ENCODE peak calls at places on chromosomes 16 and 17, in five cellular contexts. R is H9, K is H1, O is neuronal stem cell, F is trophoblast cell. I is an unnamed sample.

GRCh38 chr16:77531741-77532140 is 96.9 kb upstream of the ADAMTS18 start:
- DNase-seq in R (no peak), K (no peak), O (no peak), F (no peak), I (peak)

GRCh38 chr17:36008998-36009665 is 7.8 kb upstream of the CCL15 start:
- DNase-seq in R (peak), K (peak), O (no peak), F (no peak), I (peak)

GRCh38 chr17:83195330-83196087 is 116.1 kb downstream of the METRNL start:
- DNase-seq in R (no peak), K (no peak), O (no peak), F (no peak), I (no peak)

GRCh38 chr16:86307518-86307903 is 202.8 kb upstream of the FOXF1 start:
- DNase-seq in R (no peak), K (no peak), O (no peak), F (no peak), I (no peak)

GRCh38 chr17:48593840-48594411 is 347 bp upstream of the HOXB5 start:
- DNase-seq in R (peak), K (peak), O (peak), F (peak), I (peak)

GRCh38 chr17:66337866-66338472 is 35.6 kb downstream of the PRKCA start:
- DNase-seq in R (no peak), K (no peak), O (no peak), F (no peak), I (no peak)

GRCh38 chr16:88779406-88780099 is 5.5 kb downstream of the PIEZO1 start:
- DNase-seq in R (no peak), K (no peak), O (no peak), F (no peak), I (no peak)

GRCh38 chr17:70332811-70333210 is 163.5 kb downstream of the KCNJ2 start:
- DNase-seq in R (no peak), K (no peak), O (no peak), F (no peak), I (no peak)

GRCh38 chr17:50043290-50044148 is 12.4 kb upstream of the ITGA3 start:
- DNase-seq in R (no peak), K (no peak), O (no peak), F (no peak), I (no peak)

GRCh38 chr16:47565454-47565853 is 104.3 kb downstream of the PHKB start:
- DNase-seq in R (no peak), K (no peak), O (no peak), F (peak), I (peak)

GRCh38 chr16:17488506-17488905 is 17.7 kb upstream of the XYLT1 start:
- DNase-seq in R (no peak), K (no peak), O (no peak), F (no peak), I (no peak)

GRCh38 chr17:64061157-64061898 is 40.9 kb upstream of the ICAM2 start:
- DNase-seq in R (no peak), K (no peak), O (no peak), F (no peak), I (no peak)

GRCh38 chr17:35793257-35793656 is 2.2 kb downstream of the MMP28 start:
- DNase-seq in R (peak), K (no peak), O (no peak), F (no peak), I (no peak)

GRCh38 chr16:22210285-22210684 is 4.2 kb downstream of the EEF2K start:
- DNase-seq in R (no peak), K (no peak), O (no peak), F (no peak), I (no peak)
- H2BK12ac ChIP-seq in R (no peak), K (no peak), O (no peak), F (no peak), I (no peak)

GRCh38 chr16:74711938-74712337 is 11.3 kb upstream of the MLKL start:
- DNase-seq in R (no peak), K (no peak), O (no peak), F (no peak), I (no peak)
- H2BK12ac ChIP-seq in R (no peak), K (no peak), O (no peak), F (no peak), I (no peak)

GRCh38 chr16:12568438-12568837 is 235.2 kb downstream of the CPPED1 start:
- DNase-seq in R (no peak), K (no peak), O (no peak), F (no peak), I (no peak)
- H2BK12ac ChIP-seq in R (no peak), K (no peak), O (no peak), F (no peak), I (no peak)

GRCh38 chr17:143785-144281 is 6.5 kb downstream of the SCGB1C2 start:
- DNase-seq in R (peak), K (peak), O (peak), F (peak), I (peak)
- H2BK12ac ChIP-seq in R (no peak), K (no peak), O (no peak), F (no peak), I (no peak)

GRCh38 chr17:39568710-39569109 is 39.0 kb downstream of the NEUROD2 start:
- DNase-seq in R (no peak), K (no peak), O (no peak), F (no peak), I (no peak)

GRCh38 chr17:39566092-39566491 is 41.6 kb downstream of the NEUROD2 start:
- DNase-seq in R (no peak), K (no peak), O (no peak), F (no peak), I (no peak)

GRCh38 chr17:39563476-39563875 is 44.2 kb downstream of the NEUROD2 start:
- DNase-seq in R (peak), K (peak), O (peak), F (no peak), I (no peak)

DNA sequence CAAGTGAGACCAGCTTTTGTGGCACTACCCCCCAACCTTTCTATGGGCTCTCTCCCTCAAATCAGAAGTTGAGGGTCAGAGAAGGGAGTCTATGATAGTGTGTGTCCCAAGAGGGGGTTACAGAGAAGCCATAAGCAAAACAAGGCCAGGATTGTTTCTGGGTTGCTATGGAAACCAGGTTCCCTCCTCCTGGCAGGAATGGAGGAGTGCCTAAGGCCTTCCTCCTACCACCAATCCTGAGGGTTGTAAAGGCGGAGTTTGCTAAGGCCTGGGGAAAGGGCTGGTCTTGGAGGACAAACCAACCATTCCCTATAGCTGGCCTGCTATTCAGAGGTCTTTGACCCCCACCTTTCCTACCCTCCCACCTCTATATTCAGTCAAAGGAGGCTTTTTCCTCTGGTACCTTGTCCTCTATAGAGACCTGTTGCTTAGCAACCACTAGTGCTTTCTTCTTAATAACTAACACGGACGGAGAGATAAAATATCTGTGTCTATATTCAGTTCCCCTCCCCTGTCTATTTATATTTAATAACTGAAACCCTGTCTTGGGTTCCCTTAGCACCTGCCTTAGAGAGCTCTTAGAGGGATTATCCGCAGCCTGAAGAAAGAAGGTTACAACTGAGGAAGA is 43.4 kb downstream of the NEUROD2 start:
- DNase-seq in R (peak), K (peak), O (peak), F (peak), I (peak)
- H2BK12ac ChIP-seq in R (no peak), K (peak), O (no peak), F (no peak), I (no peak)

DNA sequence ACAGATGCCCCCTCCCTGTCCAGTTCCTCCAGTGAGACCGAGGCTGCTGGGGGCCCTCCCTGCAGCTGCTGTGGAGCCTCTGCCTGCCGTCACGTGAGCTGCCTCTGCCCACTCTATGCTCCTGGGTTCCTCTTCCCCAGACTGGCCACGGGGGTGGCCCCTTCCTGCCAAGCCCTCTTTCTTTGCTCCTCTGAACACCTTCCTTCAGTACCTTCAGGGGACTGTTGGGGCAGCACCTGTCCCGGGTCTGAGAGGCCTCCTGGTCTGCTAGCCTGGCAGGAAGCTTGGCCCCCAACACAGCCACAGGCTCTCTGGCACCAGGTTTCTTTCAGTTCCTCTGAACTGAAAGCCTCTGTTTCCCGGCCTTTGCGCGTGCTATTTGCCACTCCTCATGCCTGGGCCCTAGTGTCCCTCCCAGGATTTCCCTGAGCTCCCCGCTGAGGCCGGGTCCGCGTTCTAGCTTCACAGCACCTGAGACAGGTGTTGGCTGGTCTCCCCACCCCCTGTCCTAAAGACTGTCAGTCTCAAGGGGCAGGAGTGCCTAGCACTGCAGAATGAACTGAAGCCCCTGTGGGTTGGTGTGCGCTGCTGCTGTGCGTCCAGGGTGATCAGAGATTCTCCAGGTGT is 6.6 kb upstream of the ATP6V0C start:
- DNase-seq in R (no peak), K (no peak), O (no peak), F (no peak), I (no peak)
- H2BK12ac ChIP-seq in R (no peak), K (no peak), O (no peak), F (no peak), I (no peak)

GRCh38 chr16:12149971-12150370 is 173.4 kb downstream of the SNX29 start:
- DNase-seq in R (no peak), K (no peak), O (no peak), F (no peak), I (no peak)

GRCh38 chr16:12145918-12146317 is 169.4 kb downstream of the SNX29 start:
- DNase-seq in R (no peak), K (no peak), O (no peak), F (no peak), I (peak)

GRCh38 chr16:12144355-12144754 is 167.8 kb downstream of the SNX29 start:
- DNase-seq in R (no peak), K (no peak), O (no peak), F (no peak), I (no peak)

GRCh38 chr16:12147681-12148479 is 171.3 kb downstream of the SNX29 start:
- DNase-seq in R (peak), K (peak), O (peak), F (no peak), I (no peak)

DNA sequence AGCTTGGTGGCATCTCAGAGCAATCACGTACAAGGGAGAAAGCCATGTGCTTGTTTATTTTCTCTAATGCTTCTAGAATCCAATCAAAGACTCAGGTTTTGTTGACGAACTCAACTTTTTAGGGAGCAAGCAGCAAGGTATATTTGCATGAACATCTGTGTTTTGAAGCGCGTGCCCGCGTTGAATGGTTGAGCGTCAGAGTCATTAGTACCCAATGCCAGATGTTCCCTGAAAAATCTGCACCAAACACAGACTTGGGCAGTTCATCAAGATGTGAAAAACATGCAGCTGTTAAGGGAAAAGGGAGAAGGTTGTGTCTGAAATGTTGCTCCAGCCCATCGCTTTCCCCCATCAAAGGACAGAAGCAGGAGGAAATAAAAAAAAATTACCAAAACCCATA is 170.4 kb downstream of the SNX29 start:
- DNase-seq in R (no peak), K (no peak), O (no peak), F (no peak), I (no peak)
- H2BK12ac ChIP-seq in R (no peak), K (no peak), O (no peak), F (no peak), I (no peak)

GRCh38 chr17:28944343-28944742 is 7.0 kb downstream of the PHF12 start:
- DNase-seq in R (no peak), K (no peak), O (no peak), F (no peak), I (no peak)

GRCh38 chr17:28940675-28941074 is 10.6 kb downstream of the PHF12 start:
- DNase-seq in R (no peak), K (no peak), O (no peak), F (no peak), I (no peak)

GRCh38 chr17:28944862-28945741 is 6.2 kb downstream of the PHF12 start:
- DNase-seq in R (no peak), K (no peak), O (no peak), F (no peak), I (no peak)

GRCh38 chr17:28941251-28941650 is 10.1 kb downstream of the PHF12 start:
- DNase-seq in R (no peak), K (no peak), O (no peak), F (no peak), I (no peak)

GRCh38 chr17:28942925-28943324 is 8.4 kb downstream of the PHF12 start:
- DNase-seq in R (no peak), K (no peak), O (no peak), F (no peak), I (no peak)
- H2BK12ac ChIP-seq in R (no peak), K (no peak), O (no peak), F (no peak), I (no peak)

GRCh38 chr17:20074489-20074888 is 65.3 kb downstream of the SPECC1 start:
- DNase-seq in R (no peak), K (no peak), O (no peak), F (no peak), I (no peak)

GRCh38 chr17:20072692-20072992 is 63.5 kb downstream of the SPECC1 start:
- DNase-seq in R (no peak), K (no peak), O (no peak), F (no peak), I (no peak)

GRCh38 chr17:20071824-20072691 is 62.9 kb downstream of the SPECC1 start:
- DNase-seq in R (no peak), K (no peak), O (no peak), F (no peak), I (no peak)

GRCh38 chr17:20073056-20073979 is 64.2 kb downstream of the SPECC1 start:
- DNase-seq in R (no peak), K (no peak), O (no peak), F (no peak), I (no peak)

GRCh38 chr17:20074001-20074400 is 64.8 kb downstream of the SPECC1 start:
- DNase-seq in R (no peak), K (no peak), O (no peak), F (no peak), I (no peak)
- H2BK12ac ChIP-seq in R (no peak), K (no peak), O (no peak), F (no peak), I (no peak)

GRCh38 chr17:76953066-76953465 is 84.9 kb downstream of the MGAT5B start:
- DNase-seq in R (no peak), K (no peak), O (no peak), F (no peak), I (no peak)

GRCh38 chr17:76949913-76950695 is 81.9 kb downstream of the MGAT5B start:
- DNase-seq in R (no peak), K (no peak), O (no peak), F (no peak), I (no peak)

GRCh38 chr17:76952402-76952801 is 84.2 kb downstream of the MGAT5B start:
- DNase-seq in R (no peak), K (no peak), O (no peak), F (no peak), I (no peak)

GRCh38 chr17:76953926-76954325 is 85.7 kb downstream of the MGAT5B start:
- DNase-seq in R (no peak), K (no peak), O (no peak), F (no peak), I (no peak)

GRCh38 chr17:76951375-76951905 is 83.2 kb downstream of the MGAT5B start:
- DNase-seq in R (no peak), K (no peak), O (no peak), F (no peak), I (no peak)
- H2BK12ac ChIP-seq in R (no peak), K (no peak), O (no peak), F (no peak), I (no peak)